ENCODE peak calls at places on chromosome 2, in nine cellular contexts. One of them, this sample, is unnamed.

GRCh38 chr2:96914332-96914731 is 44.5 kb upstream of the SEMA4C start:
- DNase-seq in RWPE1: no peak
- DNase-seq in Daoy: no peak
- DNase-seq in NCI-H1092 treated with DMSO at 0.1 percent for 48 hours: no peak
- DNase-seq in kidney epithelial cell: no peak
- DNase-seq in LoVo: peak
- DNase-seq in cardiac septum: no peak
- DNase-seq in psoas muscle: no peak
- DNase-seq in stimulated activated CD8-positive, alpha-beta memory T cell treated with anti-CD3 and anti-CD28 coated beads, Interleukin-4, amount 100 ng/mL, for 4 hours: no peak
- DNase-seq in this sample: no peak

GRCh38 chr2:2057125-2057721 is 273.9 kb downstream of the MYT1L start:
- DNase-seq in LoVo: no peak
- DNase-seq in kidney epithelial cell: no peak
- DNase-seq in NCI-H1092 treated with DMSO at 0.1 percent for 48 hours: no peak
- DNase-seq in stimulated activated CD8-positive, alpha-beta memory T cell treated with anti-CD3 and anti-CD28 coated beads, Interleukin-4, amount 100 ng/mL, for 4 hours: no peak
- DNase-seq in cardiac septum: peak
- DNase-seq in RWPE1: no peak
- DNase-seq in Daoy: peak
- DNase-seq in psoas muscle: peak
- DNase-seq in this sample: peak

GRCh38 chr2:233174131-233174530 is 77.3 kb upstream of the ATG16L1 start:
- DNase-seq in Daoy: no peak
- DNase-seq in RWPE1: no peak
- DNase-seq in stimulated activated CD8-positive, alpha-beta memory T cell treated with anti-CD3 and anti-CD28 coated beads, Interleukin-4, amount 100 ng/mL, for 4 hours: no peak
- DNase-seq in kidney epithelial cell: no peak
- DNase-seq in NCI-H1092 treated with DMSO at 0.1 percent for 48 hours: no peak
- DNase-seq in cardiac septum: no peak
- DNase-seq in psoas muscle: no peak
- DNase-seq in LoVo: no peak
- DNase-seq in this sample: no peak

GRCh38 chr2:166234112-166234846 is 106.5 kb upstream of the SCN1A start:
- DNase-seq in RWPE1: peak
- DNase-seq in Daoy: peak
- DNase-seq in kidney epithelial cell: peak
- DNase-seq in stimulated activated CD8-positive, alpha-beta memory T cell treated with anti-CD3 and anti-CD28 coated beads, Interleukin-4, amount 100 ng/mL, for 4 hours: no peak
- DNase-seq in NCI-H1092 treated with DMSO at 0.1 percent for 48 hours: no peak
- DNase-seq in psoas muscle: no peak
- DNase-seq in LoVo: no peak
- DNase-seq in cardiac septum: no peak
- DNase-seq in this sample: no peak

GRCh38 chr2:133262888-133263287 is 305.4 kb downstream of the NCKAP5 start:
- DNase-seq in kidney epithelial cell: no peak
- DNase-seq in LoVo: no peak
- DNase-seq in RWPE1: no peak
- DNase-seq in stimulated activated CD8-positive, alpha-beta memory T cell treated with anti-CD3 and anti-CD28 coated beads, Interleukin-4, amount 100 ng/mL, for 4 hours: no peak
- DNase-seq in Daoy: peak
- DNase-seq in cardiac septum: no peak
- DNase-seq in NCI-H1092 treated with DMSO at 0.1 percent for 48 hours: peak
- DNase-seq in psoas muscle: no peak
- DNase-seq in this sample: peak

GRCh38 chr2:167787562-167787961 is 459.8 kb downstream of the STK39 start:
- DNase-seq in stimulated activated CD8-positive, alpha-beta memory T cell treated with anti-CD3 and anti-CD28 coated beads, Interleukin-4, amount 100 ng/mL, for 4 hours: no peak
- DNase-seq in cardiac septum: no peak
- DNase-seq in RWPE1: no peak
- DNase-seq in Daoy: no peak
- DNase-seq in NCI-H1092 treated with DMSO at 0.1 percent for 48 hours: no peak
- DNase-seq in psoas muscle: no peak
- DNase-seq in LoVo: no peak
- DNase-seq in kidney epithelial cell: no peak
- DNase-seq in this sample: no peak

GRCh38 chr2:220219371-220219770 is 591.9 kb downstream of the SLC4A3 start:
- DNase-seq in RWPE1: peak
- DNase-seq in Daoy: no peak
- DNase-seq in cardiac septum: no peak
- DNase-seq in kidney epithelial cell: no peak
- DNase-seq in stimulated activated CD8-positive, alpha-beta memory T cell treated with anti-CD3 and anti-CD28 coated beads, Interleukin-4, amount 100 ng/mL, for 4 hours: no peak
- DNase-seq in psoas muscle: no peak
- DNase-seq in LoVo: no peak
- DNase-seq in NCI-H1092 treated with DMSO at 0.1 percent for 48 hours: no peak
- DNase-seq in this sample: peak

GRCh38 chr2:10269711-10270610 is 32.7 kb upstream of the HPCAL1 start:
- DNase-seq in cardiac septum: peak
- DNase-seq in stimulated activated CD8-positive, alpha-beta memory T cell treated with anti-CD3 and anti-CD28 coated beads, Interleukin-4, amount 100 ng/mL, for 4 hours: no peak
- DNase-seq in Daoy: no peak
- DNase-seq in RWPE1: no peak
- DNase-seq in LoVo: no peak
- DNase-seq in NCI-H1092 treated with DMSO at 0.1 percent for 48 hours: no peak
- DNase-seq in kidney epithelial cell: no peak
- DNase-seq in psoas muscle: no peak
- DNase-seq in this sample: no peak

GRCh38 chr2:65499216-65499615 is 66.8 kb upstream of the SPRED2 start:
- DNase-seq in NCI-H1092 treated with DMSO at 0.1 percent for 48 hours: no peak
- DNase-seq in cardiac septum: no peak
- DNase-seq in Daoy: no peak
- DNase-seq in RWPE1: no peak
- DNase-seq in LoVo: no peak
- DNase-seq in kidney epithelial cell: no peak
- DNase-seq in stimulated activated CD8-positive, alpha-beta memory T cell treated with anti-CD3 and anti-CD28 coated beads, Interleukin-4, amount 100 ng/mL, for 4 hours: no peak
- DNase-seq in psoas muscle: no peak
- DNase-seq in this sample: peak

GRCh38 chr2:27369471-27370025 is 590 bp downstream of the EIF2B4 start:
- DNase-seq in cardiac septum: peak
- DNase-seq in NCI-H1092 treated with DMSO at 0.1 percent for 48 hours: peak
- DNase-seq in RWPE1: peak
- DNase-seq in stimulated activated CD8-positive, alpha-beta memory T cell treated with anti-CD3 and anti-CD28 coated beads, Interleukin-4, amount 100 ng/mL, for 4 hours: no peak
- DNase-seq in psoas muscle: no peak
- DNase-seq in Daoy: peak
- DNase-seq in kidney epithelial cell: no peak
- DNase-seq in LoVo: peak
- DNase-seq in this sample: peak

This sample was measured in DMS53.